ENCODE peak calls at places on chromosomes 5 and 9, in four cellular contexts. X is left ventricle myocardium superior, V is right cardiac atrium, T is NCI-H524. B is an unnamed sample.
A peak's percentile ranks its signal among the peaks of the same experiment; 100 is the strongest.

GRCh38 chr5:132266031-132266835 is 8.7 kb downstream of the PDLIM4 start:
- DNase-seq in X (no peak), V (no peak), T (no peak), B (no peak)

GRCh38 chr5:81156732-81157131 is 76.4 kb upstream of the CKMT2 start:
- DNase-seq in X (no peak), V (no peak), T (no peak), B (no peak)

GRCh38 chr9:107351382-107352045 is 68.4 kb downstream of the RAD23B start:
- DNase-seq in X (no peak), V (no peak), T (no peak), B (no peak)

GRCh38 chr5:115209279-115209678 is 39.6 kb upstream of the TRIM36 start:
- DNase-seq in X (no peak), V (no peak), T (no peak), B (peak; percentile 3)

GRCh38 chr5:62305715-62306493 is at the start of gene KIF2A:
- DNase-seq in X (peak; percentile 95), V (peak; percentile 92), T (peak; percentile 66), B (peak; percentile 77)

GRCh38 chr5:174625591-174626365 is 98.6 kb upstream of the MSX2 start:
- DNase-seq in X (no peak), V (peak; percentile 41), T (no peak), B (no peak)

GRCh38 chr5:94674841-94675382 is 56.4 kb downstream of the SLF1 start:
- DNase-seq in X (no peak), V (no peak), T (no peak), B (no peak)

GRCh38 chr9:130940693-130941576 is 1.9 kb upstream of the FIBCD1 start:
- DNase-seq in X (peak; percentile 82), V (peak; percentile 49), T (no peak), B (no peak)

GRCh38 chr5:40688127-40688756 is 8.5 kb downstream of the PTGER4 start:
- DNase-seq in X (peak; percentile 80), V (peak; percentile 75), T (peak; percentile 81), B (peak; percentile 82)

GRCh38 chr5:1507457-1507856 is 16.3 kb downstream of the LPCAT1 start:
- DNase-seq in X (peak; percentile 34), V (peak; percentile 41), T (no peak), B (no peak)

GRCh38 chr9:83125671-83126070 is 62.7 kb upstream of the RASEF start:
- DNase-seq in X (no peak), V (no peak), T (no peak), B (no peak)

GRCh38 chr5:150017606-150018005 is 17.1 kb downstream of the HMGXB3 start:
- DNase-seq in X (no peak), V (no peak), T (no peak), B (no peak)